ENCODE peak calls at places on chromosomes 6 and 20, in seven cellular contexts. F is astrocyte, D is fibroblast of lung, S is left lung, L is mammary epithelial cell, T is heart right ventricle, U is right lobe of liver. A is an unnamed sample. For H3K4me1, the result is how much of the 10 kb centered on the place peaks cover.

GRCh38 chr6:996271-996852 is 303.4 kb upstream of the EXOC2 start:
- DNase-seq in U (no peak), S (no peak), D (no peak), T (no peak), F (no peak), L (no peak), A (no peak)

GRCh38 chr20:57792386-57793095 is 82.7 kb upstream of the PMEPA1 start:
- DNase-seq in S (no peak), L (no peak), D (no peak), T (no peak), F (peak), U (no peak), A (no peak)

GRCh38 chr6:39029156-39030011 is 19.2 kb upstream of the GLP1R start:
- DNase-seq in F (no peak), D (no peak), L (no peak), S (peak), U (no peak), T (no peak), A (peak)

GRCh38 chr6:15871211-15871770 is 208.5 kb upstream of the DTNBP1 start:
- DNase-seq in D (no peak), L (no peak), S (no peak), F (no peak), T (no peak), U (no peak), A (no peak)

GRCh38 chr20:24672181-24672880 is 202.9 kb downstream of the SYNDIG1 start:
- DNase-seq in L (no peak), T (no peak), U (no peak), S (no peak), F (peak), D (peak), A (no peak)

GRCh38 chr6:39223535-39223934 is 5.7 kb downstream of the KCNK5 start:
- DNase-seq in T (no peak), U (no peak), F (no peak), L (no peak), D (no peak), S (no peak), A (no peak)

GRCh38 chr6:161542581-161542980 is 268.7 kb upstream of the AGPAT4 start:
- DNase-seq in L (no peak), S (no peak), U (no peak), D (no peak), T (no peak), F (no peak), A (no peak)

GRCh38 chr20:51712501-51713212 is 55.5 kb downstream of the ATP9A start:
- DNase-seq in S (no peak), L (no peak), T (no peak), U (no peak), D (peak), F (peak), A (no peak)

GRCh38 chr6:10412165-10412947 is 2.5 kb downstream of the TFAP2A start:
- DNase-seq in L (peak), S (peak), T (no peak), U (peak), D (peak), F (peak), A (no peak)

GRCh38 chr20:20369353-20370086 is 1.6 kb downstream of the INSM1 start:
- DNase-seq in L (peak), F (no peak), U (no peak), D (no peak), T (no peak), S (no peak), A (no peak)

GRCh38 chr6:15421945-15422733 is 176.3 kb downstream of the JARID2 start:
- DNase-seq in L (no peak), F (no peak), T (no peak), D (no peak), U (no peak), S (no peak), A (peak)

GRCh38 chr20:41426976-41427375 is 60.4 kb upstream of the EMILIN3 start:
- DNase-seq in D (no peak), T (no peak), U (no peak), L (no peak), F (no peak), S (no peak), A (no peak)
- H3K4me1 ChIP-seq in D (under half), T (under half), U (under half), L (under half), F (under half), S (under half), A (under half)

DNA sequence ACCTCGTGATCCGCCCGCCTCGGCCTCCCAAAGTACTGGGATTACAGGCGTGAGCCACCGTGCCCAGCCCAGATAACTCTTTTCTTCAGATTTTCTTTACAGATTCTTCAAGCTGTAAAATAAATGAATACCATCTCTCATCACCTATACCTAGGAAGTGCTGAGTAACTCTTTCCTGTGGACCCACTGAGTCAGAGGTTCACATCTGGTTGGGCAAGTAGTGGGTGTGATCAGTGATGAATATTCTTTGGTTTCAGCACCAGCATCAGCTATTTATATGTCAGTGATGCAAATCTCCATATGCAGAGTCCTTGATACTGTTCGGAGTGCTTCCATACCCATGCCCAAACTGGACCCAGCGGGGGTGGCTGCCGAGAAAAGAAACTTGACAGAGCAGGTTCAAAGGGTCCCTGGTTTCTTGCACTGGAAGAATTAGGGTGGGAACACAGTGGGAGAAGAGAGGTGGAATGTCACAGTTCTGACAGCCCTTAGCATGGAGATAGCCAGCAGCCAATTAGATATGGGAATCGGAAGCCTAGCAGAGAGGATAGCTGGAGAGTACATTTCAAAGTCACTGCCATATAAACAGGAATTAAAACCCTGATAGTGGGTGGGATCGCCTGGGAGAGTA is 64.9 kb upstream of the DDR1 start:
- DNase-seq in T (no peak), F (peak), D (no peak), L (peak), S (no peak), U (no peak), A (no peak)
- H3K4me3 ChIP-seq in T (no peak), F (no peak), D (no peak), L (no peak), S (no peak), U (no peak), A (no peak)

DNA sequence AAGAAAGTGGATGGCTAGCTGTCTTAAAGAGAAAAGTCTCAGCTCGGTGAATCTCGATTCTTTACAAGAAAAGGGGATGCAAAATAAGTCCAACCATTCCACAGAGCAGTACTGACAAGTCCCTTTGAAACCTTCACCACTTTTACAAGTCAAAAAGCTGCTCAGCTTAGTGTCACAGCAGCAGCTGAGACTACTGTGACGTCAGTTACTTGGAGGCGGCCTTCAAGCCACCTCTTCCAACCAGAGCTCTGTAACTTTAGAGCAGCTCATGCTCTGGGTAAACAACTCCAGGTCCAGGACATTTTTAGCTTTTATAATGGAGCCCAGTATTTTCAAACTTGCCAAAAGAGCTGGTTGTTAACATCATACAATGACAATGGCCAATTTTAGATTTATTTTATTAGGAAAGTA is at the start of gene KIAA0408:
- DNase-seq in U (no peak), D (peak), L (peak), F (peak), S (no peak), T (peak), A (no peak)
- H3K27ac ChIP-seq in U (peak), D (peak), L (no peak), F (no peak), S (peak), T (peak), A (no peak)

DNA sequence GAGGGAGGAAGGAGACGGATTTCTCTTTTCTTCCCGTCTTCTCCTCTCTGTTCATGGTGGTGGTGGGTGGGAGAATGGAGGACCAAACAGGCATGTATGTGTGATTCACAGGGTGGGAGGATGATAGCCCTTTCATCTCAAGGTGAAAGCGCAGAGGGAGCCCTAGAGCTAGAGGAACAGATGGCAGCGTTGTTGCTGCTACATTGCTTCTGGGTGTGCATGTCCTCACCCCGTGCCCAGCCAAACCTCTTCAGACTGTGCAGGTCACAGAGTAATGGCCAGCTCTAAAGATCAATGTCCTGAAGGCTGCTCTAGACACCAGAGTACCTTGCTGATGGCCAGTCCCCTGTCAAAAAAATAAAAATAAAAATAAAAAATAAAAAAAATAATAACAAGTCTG is 301.8 kb downstream of the TBC1D7 start:
- DNase-seq in T (no peak), L (no peak), F (no peak), U (no peak), D (no peak), S (no peak), A (no peak)
- H3K4me1 ChIP-seq in T (half or more), L (under half), F (under half), U (under half), D (under half), S (under half), A (under half)

GRCh38 chr6:31546339-31546961 is at the start of gene ATP6V1G2:
- DNase-seq in S (peak), U (peak), F (peak), D (peak), L (peak), T (peak), A (peak)

GRCh38 chr6:31547727-31548422 is 467 bp downstream of the NFKBIL1 start:
- DNase-seq in S (peak), L (no peak), U (peak), F (no peak), D (no peak), T (no peak), A (no peak)

GRCh38 chr6:31546962-31547726 is at the start of gene NFKBIL1:
- DNase-seq in U (peak), D (peak), L (peak), S (peak), F (peak), T (peak), A (peak)

GRCh38 chr6:31545291-31545690 is 1.1 kb downstream of the ATP6V1G2 start:
- DNase-seq in T (no peak), U (no peak), S (peak), L (no peak), D (no peak), F (no peak), A (no peak)

DNA sequence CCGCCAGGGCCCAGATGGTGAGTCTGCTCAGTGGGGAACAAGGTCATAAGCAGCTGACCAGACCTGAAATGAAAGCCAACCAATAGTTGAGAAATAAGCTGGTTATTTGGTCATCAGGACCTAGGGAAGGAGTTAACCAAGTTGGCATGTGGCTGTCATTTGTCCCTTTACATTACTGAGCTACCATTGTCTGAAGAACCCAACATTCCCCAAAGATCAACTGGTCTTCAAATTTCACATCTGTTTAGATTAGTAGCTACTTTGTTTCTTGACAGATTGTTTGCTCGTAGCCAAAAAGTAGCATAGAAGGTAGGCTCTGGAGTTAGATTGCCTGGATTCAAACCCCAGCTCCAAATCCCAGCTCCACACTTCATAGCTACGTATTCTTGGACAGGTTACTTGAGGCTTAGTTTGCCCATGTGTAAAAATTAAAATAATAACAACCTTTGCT is 1.0 kb downstream of the NFKBIL1 start:
- DNase-seq in L (no peak), D (no peak), S (no peak), U (no peak), T (no peak), F (no peak), A (no peak)
- H3K4me3 ChIP-seq in L (peak), D (no peak), S (peak), U (peak), T (peak), F (peak), A (no peak)

GRCh38 chr6:77463881-77464867 is 883 bp upstream of the HTR1B start:
- DNase-seq in D (no peak), T (no peak), L (no peak), F (no peak), S (peak), U (no peak), A (no peak)

GRCh38 chr6:77462359-77463307 is 658 bp downstream of the HTR1B start:
- DNase-seq in D (no peak), S (peak), F (peak), U (no peak), T (no peak), L (no peak), A (no peak)

GRCh38 chr6:77466055-77467028 is 3.1 kb upstream of the HTR1B start:
- DNase-seq in F (peak), U (peak), D (peak), S (peak), T (no peak), L (peak), A (no peak)

GRCh38 chr6:77461796-77462195 is 1.5 kb downstream of the HTR1B start:
- DNase-seq in T (no peak), S (no peak), U (no peak), F (no peak), D (no peak), L (no peak), A (no peak)

DNA sequence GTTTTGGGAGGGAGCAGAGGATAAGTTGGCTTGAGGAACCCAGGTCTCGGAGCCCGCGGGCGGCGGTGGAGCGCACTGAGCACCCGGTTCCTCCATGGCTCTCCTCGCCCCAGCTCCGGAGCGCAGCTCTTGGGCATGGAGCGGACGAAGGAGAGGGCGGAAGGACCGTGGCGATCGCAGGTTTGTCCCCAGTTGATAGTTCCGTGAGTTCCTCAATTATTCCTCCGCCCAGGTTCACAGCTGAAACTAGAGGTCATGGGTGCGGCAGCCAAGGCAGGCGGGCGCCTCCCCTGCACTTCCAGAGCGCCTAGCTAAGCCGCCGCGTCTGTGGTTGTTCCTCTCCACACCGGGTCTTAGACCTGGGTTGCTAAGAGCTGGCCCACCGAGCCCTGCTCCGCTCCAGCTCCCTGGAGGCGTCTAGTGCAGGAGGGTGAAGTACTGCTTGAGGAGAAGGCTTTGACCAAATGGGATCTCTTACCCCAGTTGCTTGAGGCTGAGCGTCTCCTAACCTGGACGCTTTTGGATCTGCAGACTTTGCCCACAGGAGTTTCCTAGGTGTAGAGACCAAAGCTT is at the start of gene HTR1B:
- DNase-seq in D (no peak), T (no peak), L (peak), S (peak), U (no peak), F (peak), A (no peak)
- H3K27ac ChIP-seq in D (no peak), T (no peak), L (no peak), S (no peak), U (no peak), F (peak), A (no peak)

GRCh38 chr20:36298795-36299339 is 7.3 kb upstream of the DLGAP4 start:
- DNase-seq in L (no peak), U (no peak), T (no peak), S (no peak), F (no peak), D (no peak), A (no peak)

GRCh38 chr20:36301359-36302119 is 4.6 kb upstream of the DLGAP4 start:
- DNase-seq in S (no peak), L (no peak), D (no peak), T (no peak), U (no peak), F (no peak), A (no peak)

GRCh38 chr20:36297656-36298055 is 8.5 kb upstream of the DLGAP4 start:
- DNase-seq in S (no peak), T (no peak), U (no peak), F (no peak), D (no peak), L (no peak), A (no peak)

GRCh38 chr20:36298061-36298460 is 8.1 kb upstream of the DLGAP4 start:
- DNase-seq in S (no peak), L (no peak), F (no peak), D (no peak), U (no peak), T (no peak), A (no peak)

DNA sequence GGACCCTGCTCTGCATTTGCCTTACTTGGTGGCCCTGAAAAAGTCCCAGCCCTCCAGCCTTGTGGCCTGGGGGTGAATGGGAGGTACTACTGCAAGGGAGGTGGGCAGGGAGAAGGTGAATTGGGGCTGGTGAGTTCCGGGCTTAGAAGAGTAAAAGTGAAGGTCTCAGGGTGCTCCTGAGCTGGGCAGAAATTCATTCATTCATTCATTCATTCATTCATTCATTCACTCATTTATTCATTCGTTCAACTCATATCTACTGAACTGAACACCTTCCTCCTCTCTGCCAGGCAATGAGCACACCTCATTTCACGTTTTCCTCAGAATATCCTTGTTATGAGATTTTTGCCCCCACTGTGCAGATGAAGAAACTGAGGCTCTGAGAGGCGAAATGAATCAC is 6.7 kb upstream of the DLGAP4 start:
- DNase-seq in F (no peak), D (no peak), T (no peak), S (no peak), L (no peak), U (no peak), A (no peak)
- H3K4me1 ChIP-seq in F (under half), D (under half), T (under half), S (under half), L (under half), U (under half), A (under half)